ENCODE peak calls at places on chromosome 12, in five cellular contexts. N is effector memory CD4-positive, alpha-beta T cell; E is lung; X is T-helper 17 cell; T is stimulated activated naive B cell treated with anti-CD40 and anti-IgM and Interleukin-4, amounts not matched to agents 10 μg/mL and 1 μg/mL and 100 μg/mL, for 72 hours. Y is an unnamed sample.

GRCh38 chr12:131816495-131816894 is 11.7 kb upstream of the MMP17 start:
- DNase-seq in N (no peak), X (no peak), E (no peak), T (no peak), Y (no peak)

GRCh38 chr12:43551271-43551970 is 582 bp downstream of the ADAMTS20 start:
- DNase-seq in N (no peak), E (no peak), X (no peak), T (no peak), Y (no peak)

GRCh38 chr12:78396538-78396937 is 468.0 kb upstream of the SYT1 start:
- DNase-seq in T (no peak), N (no peak), X (no peak), E (no peak), Y (no peak)

GRCh38 chr12:3885179-3886094 is 12.2 kb upstream of the PARP11 start:
- DNase-seq in T (no peak), E (no peak), N (peak), X (no peak), Y (peak)

GRCh38 chr12:89339531-89339930 is 12.8 kb downstream of the DUSP6 start:
- DNase-seq in T (no peak), X (no peak), N (no peak), E (no peak), Y (no peak)

GRCh38 chr12:79897617-79898016 is 37.3 kb downstream of the PPP1R12A start:
- DNase-seq in X (no peak), T (no peak), E (no peak), N (no peak), Y (no peak)

GRCh38 chr12:45166056-45166455 is 49.8 kb upstream of the ANO6 start:
- DNase-seq in T (no peak), X (no peak), N (no peak), E (no peak), Y (no peak)

GRCh38 chr12:69671597-69671996 is 27.5 kb downstream of the BEST3 start:
- DNase-seq in X (no peak), E (peak), T (no peak), N (no peak), Y (no peak)

GRCh38 chr12:130437555-130438242 is 100.0 kb downstream of the PIWIL1 start:
- DNase-seq in X (no peak), N (no peak), E (no peak), T (no peak), Y (no peak)

GRCh38 chr12:49728446-49728845 is 12.9 kb upstream of the TMBIM6 start:
- DNase-seq in N (no peak), E (no peak), T (no peak), X (no peak), Y (no peak)

GRCh38 chr12:131900397-131900796 is 6.0 kb downstream of the ULK1 start:
- DNase-seq in N (no peak), T (no peak), X (no peak), E (no peak), Y (no peak)

GRCh38 chr12:50928392-50928791 is 24.0 kb upstream of the HIGD1C start:
- DNase-seq in T (no peak), E (no peak), N (no peak), X (no peak), Y (no peak)

GRCh38 chr12:58710896-58711295 is 209.4 kb downstream of the LRIG3 start:
- DNase-seq in E (no peak), T (no peak), X (no peak), N (no peak), Y (no peak)

GRCh38 chr12:50772877-50773276 is 9.0 kb downstream of the ATF1 start:
- DNase-seq in X (no peak), E (no peak), N (no peak), T (no peak), Y (no peak)

GRCh38 chr12:4119157-4119761 is 154.3 kb upstream of the CCND2 start:
- DNase-seq in E (peak), N (no peak), T (peak), X (no peak), Y (no peak)

GRCh38 chr12:92370828-92371227 is 225.2 kb upstream of the BTG1 start:
- DNase-seq in X (no peak), N (no peak), T (no peak), E (no peak), Y (no peak)

GRCh38 chr12:51395283-51396230 is 4.4 kb upstream of the GALNT6 start:
- DNase-seq in N (no peak), X (no peak), T (peak), E (no peak), Y (no peak)

GRCh38 chr12:130401703-130402102 is 64.0 kb downstream of the PIWIL1 start:
- DNase-seq in N (no peak), T (no peak), E (no peak), X (no peak), Y (no peak)